ENCODE peak calls at places on chromosomes 7 and 10, in six cellular contexts. D is GM12891, M is GM12878, F is HepG2, W is H1, G is K562. J is an unnamed sample.

GRCh38 chr7:15308831-15309230 is 253.0 kb downstream of the AGMO start:
- DNase-seq in M (no peak), F (no peak), G (no peak), D (no peak), W (no peak), J (no peak)

GRCh38 chr10:9158675-9159074 is 1104.2 kb downstream of the GATA3 start:
- DNase-seq in D (no peak), F (no peak), W (no peak), G (no peak), M (no peak), J (no peak)

GRCh38 chr7:81064446-81064845 is 145.6 kb upstream of the SEMA3C start:
- DNase-seq in M (no peak), G (no peak), F (no peak), W (no peak), D (no peak), J (no peak)

GRCh38 chr10:114928818-114929217 is 9.2 kb upstream of the TRUB1 start:
- DNase-seq in D (no peak), W (no peak), G (no peak), F (no peak), M (no peak), J (no peak)

GRCh38 chr7:107850671-107851070 is 40.3 kb upstream of the DLD start:
- DNase-seq in D (no peak), M (no peak), G (no peak), W (no peak), F (no peak), J (no peak)

GRCh38 chr10:126911301-126911700 is 6.1 kb downstream of the DOCK1 start:
- DNase-seq in F (no peak), G (no peak), D (no peak), M (no peak), W (no peak), J (no peak)

GRCh38 chr7:102874166-102874829 is 38.5 kb upstream of the LRRC17 start:
- DNase-seq in W (no peak), F (peak), G (no peak), M (peak), D (peak), J (peak)

GRCh38 chr7:143492799-143493568 is 15.3 kb downstream of the TAS2R41 start:
- DNase-seq in G (no peak), W (no peak), D (no peak), F (no peak), M (no peak), J (no peak)

GRCh38 chr7:150413640-150414081 is 34.5 kb downstream of the ZNF775 start:
- DNase-seq in G (no peak), M (no peak), F (no peak), D (no peak), W (no peak), J (no peak)

GRCh38 chr10:1156616-1156886 is 100.4 kb downstream of the WDR37 start:
- DNase-seq in G (no peak), F (no peak), W (peak), M (no peak), D (no peak), J (no peak)

GRCh38 chr10:27240891-27241639 is 468 bp upstream of the ACBD5 start:
- DNase-seq in M (no peak), F (no peak), D (no peak), G (no peak), W (peak), J (no peak)

GRCh38 chr10:89793649-89794254 is 92.4 kb downstream of the KIF20B start:
- DNase-seq in W (no peak), M (peak), F (peak), D (peak), G (peak), J (no peak)

GRCh38 chr10:104332243-104333036 is 5.8 kb downstream of the ITPRIP start:
- DNase-seq in M (no peak), W (no peak), D (no peak), G (peak), F (no peak), J (no peak)

GRCh38 chr7:32395168-32395567 is 95.0 kb downstream of the LSM5 start:
- DNase-seq in G (no peak), M (no peak), D (no peak), W (no peak), F (no peak), J (no peak)

GRCh38 chr10:87589653-87590052 is 70.0 kb upstream of the PAPSS2 start:
- DNase-seq in M (no peak), W (no peak), F (peak), D (no peak), G (no peak), J (no peak)

GRCh38 chr7:57769958-57770357 is 320.0 kb downstream of the ZNF716 start:
- DNase-seq in W (no peak), D (no peak), F (no peak), M (no peak), G (no peak), J (no peak)

GRCh38 chr7:37149019-37149814 is 299.4 kb downstream of the ELMO1 start:
- DNase-seq in F (no peak), M (no peak), W (no peak), D (no peak), G (no peak), J (no peak)

GRCh38 chr10:51231754-51232153 is 157.5 kb downstream of the PRKG1 start:
- DNase-seq in D (no peak), F (no peak), M (no peak), W (no peak), G (no peak), J (no peak)

GRCh38 chr7:135748770-135749169 is at the start of gene FAM180A:
- DNase-seq in D (no peak), G (no peak), F (no peak), W (no peak), M (no peak), J (no peak)

GRCh38 chr10:77608281-77608680 is 29.3 kb downstream of the KCNMA1 start:
- DNase-seq in W (no peak), D (no peak), F (no peak), M (no peak), G (no peak), J (no peak)

DNA sequence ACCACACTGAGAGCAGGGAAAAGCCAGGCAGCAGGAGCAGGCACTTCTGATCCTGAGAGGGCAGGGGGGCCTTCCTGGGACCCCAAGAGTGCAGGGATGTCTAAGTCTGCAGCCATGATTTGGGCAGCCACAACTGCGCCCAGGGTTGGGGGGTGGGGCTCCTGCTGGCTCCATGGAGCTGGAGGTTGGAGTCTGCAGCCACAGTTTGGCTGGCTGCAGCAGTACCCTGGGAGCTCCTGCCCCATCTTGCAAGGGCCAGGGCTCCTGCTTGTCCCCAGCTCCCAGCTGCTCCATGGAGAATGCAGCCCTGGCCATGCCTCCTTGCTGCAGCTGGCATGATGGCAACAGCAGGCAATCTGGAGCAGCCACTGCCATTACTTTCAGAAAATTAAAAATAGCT is 679.7 kb upstream of the LRRTM3 start:
- DNase-seq in D (no peak), W (no peak), G (no peak), M (no peak), F (no peak), J (no peak)
- TF ChIP-seq POLR2AphosphoS5 in D (no peak), W (no peak), G (no peak), M (no peak), F (no peak), J (no peak)

GRCh38 chr7:99651290-99651689 is 28.5 kb downstream of the CYP3A5 start:
- DNase-seq in G (no peak), M (no peak), D (no peak), F (no peak), W (no peak), J (no peak)

GRCh38 chr7:99648843-99649242 is 31.0 kb downstream of the CYP3A5 start:
- DNase-seq in G (no peak), M (no peak), W (no peak), F (no peak), D (no peak), J (no peak)

GRCh38 chr7:99652671-99653070 is 27.1 kb downstream of the CYP3A5 start:
- DNase-seq in D (no peak), G (no peak), M (no peak), F (no peak), W (no peak), J (no peak)

DNA sequence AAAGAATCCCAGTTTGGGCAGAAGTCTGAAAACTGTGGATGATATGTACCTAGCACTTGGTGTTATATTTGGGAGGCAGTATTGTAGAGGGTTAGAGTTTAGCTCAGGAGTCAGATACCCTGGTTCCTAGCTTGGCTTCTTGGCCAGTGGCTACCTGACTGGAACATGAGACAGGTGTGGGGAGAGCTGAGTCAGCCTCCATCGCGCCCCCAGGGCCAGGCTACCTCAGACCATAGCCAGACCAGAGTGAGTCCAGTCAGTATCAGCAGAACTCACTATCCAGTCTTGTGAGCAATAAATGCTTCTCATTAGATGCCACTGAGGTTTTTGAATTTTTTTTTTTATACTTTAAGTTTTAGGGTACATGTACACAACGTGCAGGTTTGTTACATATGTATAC is 26.0 kb downstream of the CYP3A5 start:
- DNase-seq in G (no peak), W (no peak), D (no peak), F (no peak), M (no peak), J (no peak)
- TF ChIP-seq POLR2A in G (no peak), W (no peak), D (no peak), F (no peak), M (no peak), J (no peak)

DNA sequence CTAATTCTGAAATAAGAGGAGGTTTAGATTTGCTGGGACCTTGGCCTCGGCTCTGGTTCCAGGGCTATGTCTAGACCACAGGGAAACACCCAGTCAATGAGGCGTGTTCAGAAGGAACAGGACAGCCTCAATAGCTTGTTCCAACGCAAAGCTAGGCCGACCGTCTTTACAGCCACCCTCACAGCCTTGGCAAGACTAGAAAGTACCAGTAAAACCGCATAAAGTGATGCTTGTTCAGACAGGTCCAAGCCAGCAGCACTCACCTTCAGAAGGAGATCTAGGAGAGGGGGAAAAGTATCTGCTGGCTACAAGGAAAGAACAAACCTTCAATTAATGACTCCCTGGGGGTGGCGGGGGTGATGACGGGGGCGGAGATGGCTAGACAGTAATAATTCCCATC is 50.1 kb upstream of the LMTK2 start:
- DNase-seq in W (no peak), M (no peak), D (no peak), F (no peak), G (no peak), J (no peak)
- TF ChIP-seq TAF1 in W (no peak), M (no peak), D (no peak), F (no peak), G (no peak), J (no peak)

DNA sequence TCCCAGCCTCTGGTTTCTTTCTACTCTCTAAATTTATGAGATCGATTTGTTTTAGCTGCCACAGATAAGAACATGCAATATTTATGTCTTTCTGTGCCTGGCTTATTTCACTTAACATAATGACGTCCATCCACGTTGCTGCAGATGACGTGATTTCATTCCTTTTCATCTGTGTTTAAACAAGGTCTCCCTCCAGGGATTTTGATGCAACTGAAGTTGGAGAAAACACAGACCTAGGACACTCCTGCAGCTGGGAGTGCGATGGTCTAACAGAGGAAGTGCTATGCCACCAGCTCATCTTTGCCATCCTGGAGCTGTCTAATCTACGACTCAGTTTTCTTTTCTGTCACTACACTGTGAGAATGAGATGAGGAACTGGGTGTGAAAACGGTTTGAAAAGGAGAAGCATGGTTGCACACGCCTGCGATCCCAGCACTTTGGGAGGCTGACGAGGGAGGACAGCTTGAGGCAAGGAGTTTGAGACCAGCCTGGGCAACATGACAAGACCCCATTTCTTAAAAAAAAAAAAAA is 1.5 kb upstream of the KCTD7 start:
- DNase-seq in F (no peak), G (no peak), M (no peak), D (no peak), W (no peak), J (no peak)
- TF ChIP-seq POLR2AphosphoS5 in F (no peak), G (no peak), M (no peak), D (no peak), W (no peak), J (no peak)